ENCODE peak calls at places on chromosome 6, in five cellular contexts. C is hepatocyte, S is psoas muscle, J is pancreas, V is left ventricle myocardium inferior. L is an unnamed sample. For H3K27me3, the result is how much of the 10 kb centered on the place peaks cover.

GRCh38 chr6:166862978-166863530 is 93.3 kb downstream of the RNASET2 start:
- DNase-seq in C (no peak), S (no peak), J (no peak), V (no peak), L (no peak)

GRCh38 chr6:136945626-136946235 is 23.6 kb downstream of the SLC35D3 start:
- DNase-seq in C (no peak), S (no peak), J (no peak), V (no peak), L (no peak)

GRCh38 chr6:56370127-56370540 is 122.8 kb upstream of the COL21A1 start:
- DNase-seq in C (peak), S (peak), J (peak), V (peak), L (peak)

GRCh38 chr6:133132092-133132491 is 109.1 kb upstream of the EYA4 start:
- DNase-seq in C (no peak), S (no peak), J (no peak), V (no peak), L (no peak)

GRCh38 chr6:27604986-27605385 is 132.1 kb upstream of the ZNF184 start:
- DNase-seq in C (peak), S (no peak), J (no peak), V (no peak), L (peak)

GRCh38 chr6:130373992-130374391 is 8.2 kb downstream of the TMEM200A start:
- DNase-seq in C (no peak), S (no peak), J (no peak), V (no peak), L (no peak)

GRCh38 chr6:53673138-53673801 is 7.7 kb upstream of the KLHL31 start:
- DNase-seq in C (peak), S (no peak), J (no peak), V (no peak), L (no peak)

GRCh38 chr6:71254323-71254722 is 34.3 kb upstream of the OGFRL1 start:
- DNase-seq in C (no peak), S (peak), J (no peak), V (no peak), L (no peak)

GRCh38 chr6:101956961-101957360 is 563.5 kb downstream of the GRIK2 start:
- DNase-seq in C (no peak), S (no peak), J (no peak), V (no peak), L (no peak)

GRCh38 chr6:165800337-165800736 is 137.3 kb upstream of the PDE10A start:
- DNase-seq in C (no peak), S (no peak), J (no peak), V (no peak), L (no peak)

GRCh38 chr6:104614394-104614793 is 245.3 kb downstream of the HACE1 start:
- DNase-seq in C (no peak), S (no peak), J (no peak), V (no peak), L (no peak)

GRCh38 chr6:139508576-139508975 is 134.1 kb upstream of the CITED2 start:
- DNase-seq in C (no peak), S (no peak), J (no peak), V (no peak), L (no peak)

GRCh38 chr6:143529095-143529494 is 17.6 kb upstream of the FUCA2 start:
- DNase-seq in C (peak), S (no peak), J (no peak), V (no peak), L (peak)

GRCh38 chr6:72930733-72931132 is 294.6 kb downstream of the KHDC1L start:
- DNase-seq in C (no peak), S (no peak), J (no peak), V (no peak), L (no peak)

GRCh38 chr6:11386726-11387125 is 150.8 kb upstream of the TMEM170B start:
- DNase-seq in C (no peak), S (no peak), J (no peak), V (no peak), L (no peak)

GRCh38 chr6:169250660-169251059 is 3.0 kb downstream of the THBS2 start:
- DNase-seq in C (no peak), S (no peak), J (no peak), V (no peak), L (peak)

GRCh38 chr6:39365281-39366074 is 43.0 kb upstream of the KCNK16 start:
- DNase-seq in C (no peak), S (no peak), J (no peak), V (no peak), L (peak)

GRCh38 chr6:75113446-75113845 is 92.4 kb downstream of the COL12A1 start:
- DNase-seq in C (no peak), S (no peak), J (no peak), V (no peak), L (no peak)

GRCh38 chr6:28712982-28713381 is 187.3 kb downstream of the GPX5 start:
- DNase-seq in C (no peak), S (no peak), J (no peak), V (no peak), L (no peak)

GRCh38 chr6:142903806-142904205 is 41.2 kb downstream of the HIVEP2 start:
- DNase-seq in C (no peak), S (no peak), J (no peak), V (no peak), L (no peak)

GRCh38 chr6:109918227-109918626 is 59.9 kb upstream of the GPR6 start:
- DNase-seq in C (no peak), S (no peak), J (no peak), V (no peak), L (no peak)

GRCh38 chr6:160343144-160343543 is 5.0 kb upstream of the SLC22A3 start:
- DNase-seq in C (no peak), S (no peak), J (no peak), V (no peak), L (no peak)

GRCh38 chr6:157667211-157668033 is 155.6 kb upstream of the SNX9 start:
- DNase-seq in C (peak), S (no peak), J (no peak), V (no peak), L (peak)

GRCh38 chr6:3252861-3253596 is 5.7 kb upstream of the PSMG4 start:
- DNase-seq in C (no peak), S (no peak), J (no peak), V (no peak), L (peak)
- H3K27me3 ChIP-seq in C (under half), S (under half), J (under half), V (under half), L (under half)

GRCh38 chr6:7543761-7544424 is 2.4 kb downstream of the DSP start:
- DNase-seq in C (peak), S (no peak), J (no peak), V (no peak), L (peak)
- H3K27me3 ChIP-seq in C (under half), S (under half), J (under half), V (half or more), L (under half)

GRCh38 chr6:152836523-152836922 is 85.9 kb downstream of the VIP start:
- DNase-seq in C (no peak), S (no peak), J (no peak), V (no peak), L (peak)
- H3K27me3 ChIP-seq in C (under half), S (under half), J (under half), V (under half), L (under half)

GRCh38 chr6:125954735-125955410 is 1.7 kb upstream of the HINT3 start:
- DNase-seq in C (no peak), S (no peak), J (no peak), V (no peak), L (no peak)

GRCh38 chr6:125951323-125951722 is 5.2 kb upstream of the HINT3 start:
- DNase-seq in C (no peak), S (no peak), J (no peak), V (no peak), L (no peak)

GRCh38 chr6:125952764-125953501 is 3.6 kb upstream of the HINT3 start:
- DNase-seq in C (peak), S (no peak), J (no peak), V (no peak), L (peak)

GRCh38 chr6:125950293-125950692 is 6.3 kb upstream of the HINT3 start:
- DNase-seq in C (no peak), S (no peak), J (no peak), V (no peak), L (peak)

DNA sequence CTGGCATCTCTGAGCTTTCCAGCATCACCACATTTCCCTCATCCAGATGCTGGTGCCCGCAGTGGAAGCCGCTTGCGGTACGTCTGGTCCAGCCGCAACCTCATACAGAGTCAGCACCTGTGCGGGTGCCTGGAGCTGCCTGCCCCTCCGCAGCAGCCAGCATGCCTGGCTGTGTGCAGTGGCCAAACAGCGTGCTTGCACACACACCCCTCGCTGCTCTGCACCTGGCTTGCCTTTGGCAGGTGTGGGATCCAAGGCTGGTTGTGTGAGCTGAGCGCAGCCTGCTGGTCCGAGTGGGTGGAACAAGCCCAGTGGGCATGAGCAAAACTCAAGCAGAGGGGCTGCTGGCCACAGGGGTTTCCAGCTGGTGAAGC is 3.1 kb upstream of the HINT3 start:
- DNase-seq in C (peak), S (no peak), J (peak), V (no peak), L (peak)
- H3K27me3 ChIP-seq in C (under half), S (under half), J (under half), V (under half), L (under half)

DNA sequence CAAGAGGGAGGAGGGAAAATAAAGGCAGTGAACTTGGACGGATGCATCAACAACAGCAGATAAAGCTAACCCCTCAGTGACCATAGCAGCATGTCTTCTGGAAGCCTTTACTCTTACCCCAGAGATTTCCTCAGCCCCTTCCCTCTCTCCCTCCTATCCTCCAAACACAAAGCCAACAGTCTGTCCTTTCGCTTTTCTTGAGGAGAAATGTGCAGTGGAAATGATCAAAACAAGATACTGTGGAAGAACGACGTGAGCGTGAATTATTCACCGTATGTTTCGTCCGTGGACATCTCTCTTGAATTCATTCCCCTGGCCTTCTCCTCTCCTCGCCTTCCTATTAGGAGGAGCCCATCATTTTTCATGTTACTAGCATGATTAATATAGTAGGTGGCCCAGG is 8.5 kb downstream of the NRN1 start:
- DNase-seq in C (no peak), S (no peak), J (no peak), V (no peak), L (peak)
- H3K27me3 ChIP-seq in C (half or more), S (under half), J (under half), V (half or more), L (half or more)

GRCh38 chr6:118935331-118935668 is 341 bp upstream of the MCM9 start:
- DNase-seq in C (no peak), S (no peak), J (no peak), V (no peak), L (no peak)
- H3K27me3 ChIP-seq in C (under half), S (under half), J (under half), V (under half), L (under half)

GRCh38 chr6:31308845-31309175 is 36.9 kb upstream of the HLA-C start:
- DNase-seq in C (no peak), S (no peak), J (no peak), V (no peak), L (no peak)
- H3K27me3 ChIP-seq in C (under half), S (under half), J (under half), V (half or more), L (under half)

GRCh38 chr6:34114695-34115395 is 31.0 kb downstream of the GRM4 start:
- DNase-seq in C (no peak), S (no peak), J (no peak), V (no peak), L (no peak)
- H3K27me3 ChIP-seq in C (under half), S (under half), J (under half), V (half or more), L (under half)

L was measured in H7.